ENCODE peak calls at places on chromosomes 7 and 10, in seven cellular contexts. E is HCT116; A is BE2C; M is HT1080; W is activated CD4-positive, alpha-beta T cell treated with anti-CD3 and anti-CD28 coated beads for 1 hour; X is cardiac muscle cell; Q is astrocyte of the spinal cord. P is an unnamed sample.

GRCh38 chr7:33886100-33886623 is 19.2 kb upstream of the BMPER start:
- DNase-seq in E (no peak), A (peak), M (peak), W (no peak), X (peak), Q (no peak), P (peak)

GRCh38 chr10:95391570-95392249 is 100.9 kb upstream of the PDLIM1 start:
- DNase-seq in E (no peak), A (no peak), M (peak), W (no peak), X (peak), Q (peak), P (peak)

GRCh38 chr10:114715171-114715670 is 57.1 kb upstream of the ABLIM1 start:
- DNase-seq in E (no peak), A (no peak), M (no peak), W (no peak), X (no peak), Q (peak), P (peak)

GRCh38 chr7:106109521-106110237 is 2.4 kb downstream of the SYPL1 start:
- DNase-seq in E (no peak), A (no peak), M (no peak), W (no peak), X (no peak), Q (no peak), P (no peak)

GRCh38 chr7:77580762-77581350 is 43.8 kb downstream of the PTPN12 start:
- DNase-seq in E (no peak), A (no peak), M (no peak), W (no peak), X (no peak), Q (no peak), P (peak)

GRCh38 chr7:116334555-116334954 is 124.2 kb downstream of the TES start:
- DNase-seq in E (no peak), A (no peak), M (peak), W (no peak), X (no peak), Q (no peak), P (peak)

GRCh38 chr10:9103301-9103700 is 1048.8 kb downstream of the GATA3 start:
- DNase-seq in E (no peak), A (peak), M (no peak), W (no peak), X (no peak), Q (no peak), P (no peak)

GRCh38 chr10:117320050-117320665 is 55.1 kb downstream of the PDZD8 start:
- DNase-seq in E (no peak), A (peak), M (peak), W (no peak), X (peak), Q (peak), P (peak)

GRCh38 chr10:35972275-35972674 is 330.2 kb upstream of the FZD8 start:
- DNase-seq in E (no peak), A (no peak), M (no peak), W (no peak), X (no peak), Q (no peak), P (no peak)

GRCh38 chr10:119495061-119495505 is 47.4 kb downstream of the RGS10 start:
- DNase-seq in E (no peak), A (no peak), M (no peak), W (no peak), X (no peak), Q (no peak), P (peak)

GRCh38 chr7:41911792-41912191 is 208.9 kb upstream of the INHBA start:
- DNase-seq in E (no peak), A (no peak), M (peak), W (no peak), X (no peak), Q (peak), P (peak)

GRCh38 chr7:17936321-17936720 is 4.0 kb downstream of the SNX13 start:
- DNase-seq in E (no peak), A (no peak), M (no peak), W (no peak), X (no peak), Q (no peak), P (no peak)

GRCh38 chr7:29270979-29271658 is 76.5 kb downstream of the CHN2 start:
- DNase-seq in E (no peak), A (no peak), M (no peak), W (no peak), X (no peak), Q (no peak), P (no peak)

GRCh38 chr7:99631311-99632109 is 14.8 kb downstream of the ZSCAN25 start:
- DNase-seq in E (no peak), A (no peak), M (no peak), W (no peak), X (peak), Q (peak), P (peak)

GRCh38 chr7:18637516-18637915 is 142.0 kb downstream of the HDAC9 start:
- DNase-seq in E (no peak), A (no peak), M (no peak), W (no peak), X (no peak), Q (no peak), P (no peak)

GRCh38 chr10:69407621-69408301 is 9.0 kb downstream of the TACR2 start:
- DNase-seq in E (no peak), A (peak), M (no peak), W (no peak), X (peak), Q (no peak), P (no peak)

GRCh38 chr7:154882931-154883474 is 119.9 kb downstream of the PAXIP1 start:
- DNase-seq in E (no peak), A (no peak), M (no peak), W (no peak), X (no peak), Q (no peak), P (no peak)

GRCh38 chr7:101059620-101059942 is 25.7 kb upstream of the TRIM56 start:
- DNase-seq in E (no peak), A (no peak), M (no peak), W (no peak), X (no peak), Q (no peak), P (no peak)

GRCh38 chr7:14747701-14748100 is 154.8 kb downstream of the DGKB start:
- DNase-seq in E (no peak), A (peak), M (no peak), W (no peak), X (no peak), Q (peak), P (no peak)

GRCh38 chr7:30157217-30157616 is 22.4 kb downstream of the MTURN start:
- DNase-seq in E (no peak), A (no peak), M (no peak), W (no peak), X (no peak), Q (no peak), P (no peak)

GRCh38 chr10:58275908-58276307 is 6.9 kb downstream of the CISD1 start:
- DNase-seq in E (no peak), A (no peak), M (no peak), W (no peak), X (no peak), Q (peak), P (peak)

GRCh38 chr7:79786187-79786586 is 332.7 kb upstream of the MAGI2 start:
- DNase-seq in E (no peak), A (no peak), M (no peak), W (no peak), X (no peak), Q (no peak), P (peak)

GRCh38 chr10:80444124-80444523 is 10.0 kb upstream of the TSPAN14 start:
- DNase-seq in E (no peak), A (no peak), M (no peak), W (no peak), X (no peak), Q (no peak), P (no peak)

GRCh38 chr7:38102486-38102885 is 75.6 kb upstream of the STARD3NL start:
- DNase-seq in E (no peak), A (no peak), M (no peak), W (no peak), X (no peak), Q (peak), P (peak)

GRCh38 chr10:5628798-5629788 is 37.3 kb downstream of the ASB13 start:
- DNase-seq in E (no peak), A (no peak), M (peak), W (no peak), X (no peak), Q (peak), P (peak)

GRCh38 chr7:93159490-93159889 is 11.3 kb upstream of the SAMD9L start:
- DNase-seq in E (no peak), A (no peak), M (no peak), W (no peak), X (no peak), Q (no peak), P (peak)

GRCh38 chr10:28935061-28935460 is 257.7 kb downstream of the BAMBI start:
- DNase-seq in E (no peak), A (no peak), M (no peak), W (no peak), X (no peak), Q (no peak), P (no peak)

GRCh38 chr7:14233898-14234174 is 244.4 kb upstream of the ETV1 start:
- DNase-seq in E (no peak), A (no peak), M (no peak), W (no peak), X (no peak), Q (no peak), P (no peak)

GRCh38 chr7:44750921-44751571 is 2.4 kb downstream of the ZMIZ2 start:
- DNase-seq in E (no peak), A (no peak), M (no peak), W (peak), X (peak), Q (no peak), P (peak)

GRCh38 chr10:66472156-66472555 is 453.7 kb upstream of the LRRTM3 start:
- DNase-seq in E (no peak), A (no peak), M (no peak), W (no peak), X (no peak), Q (no peak), P (no peak)

GRCh38 chr10:35565602-35566061 is 39.5 kb upstream of the GJD4 start:
- DNase-seq in E (no peak), A (no peak), M (no peak), W (no peak), X (peak), Q (peak), P (peak)

GRCh38 chr7:106140406-106141173 is 28.5 kb upstream of the SYPL1 start:
- DNase-seq in E (no peak), A (no peak), M (no peak), W (no peak), X (no peak), Q (no peak), P (no peak)

GRCh38 chr10:44242826-44243225 is 142.1 kb downstream of the CXCL12 start:
- DNase-seq in E (no peak), A (no peak), M (no peak), W (no peak), X (no peak), Q (no peak), P (no peak)

GRCh38 chr10:6866757-6867156 is 286.7 kb upstream of the PRKCQ start:
- DNase-seq in E (no peak), A (no peak), M (no peak), W (no peak), X (no peak), Q (no peak), P (no peak)